ENCODE peak calls at places on chromosomes 7 and 10, in ten cellular contexts. X is AG10803; W is AG09309; F is left colon; O is NCI-H1092; G is activated effector memory CD4-positive, alpha-beta T cell treated with Interleukin-2 at 50 U/mL for 16 hours; T is HuH-7.5; K is lower leg skin; L is HCT116; V is EL. E is an unnamed sample.

GRCh38 chr10:14810969-14811953 is 26.6 kb downstream of the CDNF start:
- DNase-seq in X (no peak), W (no peak), F (no peak), O (no peak), G (no peak), T (no peak), K (no peak), L (no peak), V (no peak), E (no peak)

GRCh38 chr7:88254721-88255120 is 34.9 kb upstream of the SRI start:
- DNase-seq in X (no peak), W (no peak), F (no peak), O (no peak), G (no peak), T (no peak), K (no peak), L (peak; percentile 36), V (peak; percentile 72), E (peak; percentile 92)

GRCh38 chr7:35253680-35254495 is at the start of gene TBX20:
- DNase-seq in X (peak; percentile 16), W (no peak), F (peak; percentile 48), O (peak; percentile 20), G (no peak), T (no peak), K (no peak), L (no peak), V (peak; percentile 13), E (no peak)

GRCh38 chr10:33290286-33291052 is 44.0 kb downstream of the NRP1 start:
- DNase-seq in X (no peak), W (no peak), F (no peak), O (no peak), G (no peak), T (no peak), K (no peak), L (no peak), V (no peak), E (peak; percentile 42)

GRCh38 chr10:108204528-108205313 is 1040.2 kb upstream of the SORCS1 start:
- DNase-seq in X (peak; percentile 45), W (no peak), F (no peak), O (no peak), G (no peak), T (no peak), K (no peak), L (no peak), V (peak; percentile 10), E (peak; percentile 12)

GRCh38 chr7:20214132-20214531 is 3.1 kb downstream of the MACC1 start:
- DNase-seq in X (no peak), W (no peak), F (no peak), O (no peak), G (no peak), T (no peak), K (no peak), L (no peak), V (no peak), E (no peak)

GRCh38 chr10:43070121-43071085 is 6.5 kb upstream of the RET start:
- DNase-seq in X (no peak), W (no peak), F (no peak), O (no peak), G (no peak), T (no peak), K (no peak), L (no peak), V (no peak), E (no peak)

GRCh38 chr7:47380325-47381131 is 201.4 kb downstream of the TNS3 start:
- DNase-seq in X (no peak), W (no peak), F (peak; percentile 73), O (no peak), G (no peak), T (no peak), K (peak; percentile 83), L (no peak), V (no peak), E (peak; percentile 56)

GRCh38 chr10:132508497-132509443 is 28.8 kb upstream of the INPP5A start:
- DNase-seq in X (peak; percentile 45), W (no peak), F (peak; percentile 39), O (no peak), G (no peak), T (no peak), K (peak; percentile 85), L (no peak), V (no peak), E (no peak)